ENCODE peak calls at places on chromosomes 16 and 17, in four cellular contexts. H is IMR-90, L is heart left ventricle, V is PC-9. M is an unnamed sample.

GRCh38 chr16:19831678-19832077 is 53.0 kb downstream of the GPRC5B start:
- DNase-seq in L (no peak), V (peak), H (peak), M (peak)

GRCh38 chr17:38351412-38352222 is at the start of gene SOCS7:
- DNase-seq in V (peak), H (peak), L (peak), M (peak)

GRCh38 chr16:84314814-84315213 is 20.1 kb downstream of the WFDC1 start:
- DNase-seq in V (no peak), L (no peak), H (peak), M (no peak)

GRCh38 chr17:2087597-2088211 is 32.8 kb downstream of the HIC1 start:
- DNase-seq in H (peak), L (peak), V (peak), M (no peak)

GRCh38 chr17:258906-259305 is 77.5 kb upstream of the DOC2B start:
- DNase-seq in L (no peak), V (no peak), H (no peak), M (no peak)

GRCh38 chr16:56409195-56409594 is 16.1 kb downstream of the AMFR start:
- DNase-seq in L (no peak), H (peak), V (peak), M (peak)

GRCh38 chr16:89013692-89014455 is 36.9 kb upstream of the CBFA2T3 start:
- DNase-seq in V (no peak), L (no peak), H (no peak), M (no peak)

GRCh38 chr17:146546-146945 is 9.2 kb downstream of the SCGB1C2 start:
- DNase-seq in L (no peak), V (no peak), H (no peak), M (no peak)

GRCh38 chr16:68357521-68357922 is 46.7 kb downstream of the PRMT7 start:
- DNase-seq in L (no peak), V (no peak), H (no peak), M (no peak)

GRCh38 chr17:69609495-69610315 is 195.2 kb downstream of the MAP2K6 start:
- DNase-seq in H (peak), L (no peak), V (no peak), M (peak)

GRCh38 chr17:56176101-56176500 is 22.8 kb downstream of the ANKFN1 start:
- DNase-seq in L (no peak), V (no peak), H (peak), M (no peak)

GRCh38 chr17:58312824-58313223 is 15.8 kb downstream of the TSPOAP1 start:
- DNase-seq in V (no peak), H (no peak), L (no peak), M (no peak)

GRCh38 chr16:19804538-19805323 is 79.9 kb downstream of the GPRC5B start:
- DNase-seq in V (peak), L (peak), H (no peak), M (peak)

GRCh38 chr17:17051380-17051779 is 9.1 kb downstream of the MPRIP start:
- DNase-seq in V (no peak), L (no peak), H (no peak), M (no peak)

DNA sequence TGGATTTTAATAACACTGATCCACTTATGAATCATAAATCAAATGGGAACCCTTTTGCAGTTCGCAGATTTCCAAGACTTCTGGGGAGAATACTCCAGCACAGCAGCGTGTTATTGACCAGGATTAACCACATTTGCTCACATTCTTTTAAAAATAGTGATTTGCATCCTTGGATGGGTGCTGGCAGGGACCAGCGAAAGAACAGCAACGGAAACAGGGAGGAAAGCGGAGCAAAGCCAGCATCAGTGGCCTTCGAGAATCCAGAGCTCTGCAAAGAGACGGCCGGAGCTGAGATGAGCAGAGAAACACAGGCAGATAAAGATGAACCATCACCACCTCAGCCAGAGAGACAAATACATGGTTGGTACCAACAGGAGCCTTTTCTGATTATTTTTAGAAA is 623.2 kb upstream of the ZFHX3 start:
- DNase-seq in H (no peak), V (no peak), L (no peak), M (no peak)
- H3K27ac ChIP-seq in H (no peak), V (no peak), L (no peak), M (no peak)

GRCh38 chr16:2083876-2084687 is 36.3 kb downstream of the TSC2 start:
- DNase-seq in H (no peak), L (no peak), V (no peak), M (no peak)
- H3K27ac ChIP-seq in H (no peak), L (no peak), V (no peak), M (no peak)

DNA sequence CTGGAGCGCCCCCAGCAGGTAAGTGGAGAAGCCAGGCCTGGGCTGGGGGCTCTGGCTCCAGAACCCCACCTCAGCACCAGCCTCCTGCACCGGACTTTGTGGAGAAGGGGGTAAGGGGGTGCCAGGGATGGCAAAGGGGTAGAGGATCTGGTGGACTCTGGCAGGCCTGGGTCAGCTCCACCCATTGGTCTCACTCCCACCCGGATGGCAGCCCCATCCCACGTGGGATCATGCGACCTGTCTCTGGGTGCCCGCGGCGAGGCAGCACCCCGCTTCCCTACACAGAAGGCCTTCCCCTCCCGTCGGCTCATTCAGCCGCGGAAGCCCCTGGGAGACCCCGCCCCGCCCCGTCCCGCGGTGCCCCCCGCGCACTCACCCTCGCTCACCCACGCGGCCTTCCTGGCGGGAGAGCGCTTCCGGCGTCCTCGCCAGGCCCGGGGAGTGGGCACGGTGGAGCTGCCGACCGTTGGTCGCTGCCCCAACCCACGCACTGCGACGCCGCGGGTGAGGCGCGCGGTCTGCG is 498 bp upstream of the PLEKHG4 start:
- DNase-seq in H (no peak), L (no peak), V (no peak), M (no peak)
- H3K27ac ChIP-seq in H (peak), L (no peak), V (no peak), M (no peak)

DNA sequence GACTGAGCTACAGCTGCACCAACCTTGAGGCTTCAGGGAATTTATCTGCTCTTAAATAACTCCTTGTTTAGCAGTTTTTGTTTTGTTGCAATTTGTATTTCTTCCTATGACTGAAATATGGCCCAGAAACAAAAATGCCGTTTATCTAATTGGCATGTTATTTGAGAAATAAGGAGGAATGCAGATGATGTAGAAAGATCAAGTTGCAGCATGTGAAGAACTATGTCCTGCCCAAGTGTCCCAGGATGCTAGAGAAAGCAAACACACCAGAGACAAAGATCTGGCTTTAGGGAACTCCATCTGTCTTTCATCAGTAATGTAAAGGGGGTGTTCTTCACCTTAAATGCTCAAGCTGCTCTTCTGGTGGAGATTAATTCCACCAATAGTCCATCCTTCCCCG is 29.7 kb downstream of the USP31 start:
- DNase-seq in V (no peak), L (no peak), H (peak), M (peak)
- H3K27ac ChIP-seq in V (no peak), L (peak), H (peak), M (peak)

DNA sequence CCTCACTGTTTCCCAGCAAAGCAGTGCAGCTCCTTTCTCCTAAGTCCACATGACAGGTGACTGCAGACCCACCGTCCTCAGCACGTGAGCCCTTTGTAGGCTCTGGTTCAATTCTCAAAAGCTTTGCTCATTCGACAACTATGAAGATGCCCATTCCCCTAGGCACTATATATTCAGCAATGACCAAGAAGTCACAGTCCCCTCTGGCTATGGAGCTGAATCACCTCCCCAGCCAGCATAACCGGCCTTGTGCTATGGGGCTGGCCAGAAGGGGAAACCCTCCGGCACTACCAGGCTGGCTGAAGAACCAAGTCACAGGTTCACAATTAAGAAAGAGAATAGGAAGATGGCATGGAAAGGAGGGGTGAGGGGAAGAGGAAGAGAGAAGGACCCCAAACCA is 139.7 kb downstream of the WSCD1 start:
- DNase-seq in H (no peak), V (no peak), L (no peak), M (no peak)
- H3K27ac ChIP-seq in H (no peak), V (no peak), L (no peak), M (no peak)

GRCh38 chr17:75433223-75433622 is 23.2 kb upstream of the TMEM94 start:
- DNase-seq in V (no peak), L (no peak), H (no peak), M (no peak)

GRCh38 chr17:75430159-75430748 is 24.8 kb upstream of the GRB2 start:
- DNase-seq in V (no peak), L (no peak), H (peak), M (no peak)

GRCh38 chr17:75428775-75429469 is 23.4 kb upstream of the GRB2 start:
- DNase-seq in H (peak), V (peak), L (no peak), M (peak)
- H3K27ac ChIP-seq in H (peak), V (no peak), L (peak), M (no peak)

DNA sequence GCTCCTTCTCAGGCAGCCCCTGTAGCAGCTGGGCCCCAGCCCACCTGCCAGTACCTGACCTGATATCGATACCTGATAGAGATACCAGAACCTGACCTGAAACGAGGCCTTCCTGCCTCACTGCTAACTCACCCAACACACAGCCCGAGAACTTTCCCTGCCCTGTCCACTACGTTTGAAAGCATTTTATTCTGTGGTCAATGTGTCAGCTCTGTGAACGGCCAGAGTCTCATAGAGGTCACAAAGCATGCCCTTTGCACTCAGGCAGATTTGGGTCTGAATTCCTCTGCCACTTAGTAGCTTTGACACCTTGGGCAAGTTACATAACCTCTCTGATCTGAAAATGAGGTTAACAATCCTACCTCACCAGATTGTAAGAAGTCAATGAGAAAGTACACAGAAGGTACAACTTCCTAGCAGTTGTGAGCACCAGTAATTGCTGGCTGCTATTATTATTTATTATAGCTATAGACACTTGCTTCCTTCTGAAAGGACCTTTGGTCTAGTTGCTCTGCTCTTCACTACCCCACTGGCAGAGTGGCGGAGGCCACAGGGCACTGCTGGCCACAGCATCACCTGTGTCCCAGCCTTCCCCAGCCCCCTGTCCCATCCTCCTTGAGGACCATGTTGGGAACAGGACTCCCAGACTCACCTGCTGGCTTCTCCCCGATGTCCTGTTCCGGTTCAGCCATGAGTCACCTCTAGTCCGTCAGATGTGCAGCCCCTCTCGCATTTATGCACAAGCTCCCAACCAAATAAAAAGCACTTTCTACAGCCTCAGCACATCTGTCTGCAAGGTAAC is 895 bp downstream of the ANKRD40CL start:
- DNase-seq in V (peak), H (no peak), L (no peak), M (no peak)
- H3K27ac ChIP-seq in V (no peak), H (no peak), L (no peak), M (no peak)

GRCh38 chr17:60300949-60301348 is 91.0 kb downstream of the USP32 start:
- DNase-seq in V (no peak), H (peak), L (no peak), M (no peak)

GRCh38 chr17:60303406-60304099 is 88.4 kb downstream of the USP32 start:
- DNase-seq in H (no peak), L (no peak), V (no peak), M (no peak)

GRCh38 chr17:60301644-60302043 is 90.3 kb downstream of the USP32 start:
- DNase-seq in H (no peak), L (no peak), V (no peak), M (no peak)

GRCh38 chr17:60304502-60304901 is 87.4 kb downstream of the USP32 start:
- DNase-seq in V (no peak), H (no peak), L (no peak), M (no peak)

DNA sequence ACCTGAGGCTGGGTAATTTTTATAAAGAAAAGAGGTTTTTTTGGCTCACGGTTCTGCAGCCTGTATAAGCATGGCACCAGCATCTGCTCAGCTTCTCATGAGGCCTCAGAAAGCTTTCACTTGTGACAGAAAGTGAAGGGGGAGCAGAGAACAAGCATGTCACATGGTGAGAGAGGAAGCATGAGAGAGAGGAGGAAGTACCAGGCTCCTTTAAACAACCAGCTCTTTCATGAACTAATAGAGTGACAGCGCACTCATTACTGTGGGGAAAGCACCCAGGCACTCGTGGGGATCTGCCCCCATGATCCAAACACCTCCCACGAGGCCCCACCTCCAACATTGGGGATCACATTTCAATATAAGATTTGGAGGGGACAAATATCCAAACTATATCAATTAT is 86.8 kb downstream of the USP32 start:
- DNase-seq in V (no peak), L (no peak), H (no peak), M (peak)
- H3K27ac ChIP-seq in V (no peak), L (no peak), H (no peak), M (no peak)

M was measured in mammary epithelial cell.